ENCODE peak calls at places on chromosome 3, in ten cellular contexts. T is left ventricle myocardium inferior; F is Panc1; R is cardiac muscle cell; Y is CD8-positive, alpha-beta T cell; V is heart right ventricle; S is breast epithelium; I is stomach; D is H9; L is psoas muscle. P is an unnamed sample.

GRCh38 chr3:185583925-185584324 is 2.2 kb upstream of the SENP2 start:
- DNase-seq in S (no peak), F (no peak), D (peak; percentile 35), V (no peak), R (no peak), T (no peak), I (no peak), L (no peak), Y (no peak), P (no peak)

GRCh38 chr3:118765636-118766305 is 268.9 kb downstream of the IGSF11 start:
- DNase-seq in D (no peak), F (no peak), S (no peak), V (no peak), Y (no peak), L (no peak), I (no peak), R (no peak), T (no peak), P (no peak)

GRCh38 chr3:45948409-45948808 is 5.1 kb downstream of the CXCR6 start:
- DNase-seq in V (no peak), I (no peak), T (no peak), S (no peak), D (no peak), Y (no peak), R (peak; percentile 48), L (no peak), F (no peak), P (no peak)

GRCh38 chr3:58724376-58724775 is 57.8 kb upstream of the FAM3D start:
- DNase-seq in I (peak; percentile 37), D (no peak), R (no peak), F (no peak), V (no peak), S (no peak), T (no peak), Y (no peak), L (no peak), P (no peak)

GRCh38 chr3:74314696-74315095 is 299.8 kb downstream of the CNTN3 start:
- DNase-seq in R (no peak), L (no peak), T (no peak), I (no peak), F (no peak), Y (no peak), V (no peak), S (no peak), D (no peak), P (no peak)

GRCh38 chr3:128922804-128923459 is 43.5 kb downstream of the ACAD9 start:
- DNase-seq in I (no peak), V (no peak), F (no peak), S (no peak), T (no peak), D (peak; percentile 5), R (no peak), Y (peak; percentile 75), L (no peak), P (no peak)

GRCh38 chr3:46368569-46368968 is 2.2 kb upstream of the CCR5 start:
- DNase-seq in L (peak; percentile 39), V (peak; percentile 44), R (peak; percentile 18), Y (peak; percentile 76), S (no peak), D (peak; percentile 77), T (peak; percentile 41), F (no peak), I (peak; percentile 51), P (no peak)

GRCh38 chr3:78736863-78737262 is 1030.9 kb downstream of the ROBO1 start:
- DNase-seq in D (no peak), I (no peak), T (no peak), Y (no peak), L (no peak), V (no peak), F (no peak), R (peak; percentile 45), S (no peak), P (no peak)

GRCh38 chr3:9884555-9885165 is 4.6 kb upstream of the CIDEC start:
- DNase-seq in V (no peak), L (no peak), I (no peak), R (peak; percentile 79), F (peak; percentile 41), D (no peak), Y (no peak), T (no peak), S (no peak), P (no peak)

GRCh38 chr3:152849996-152850578 is 15.2 kb downstream of the P2RY1 start:
- DNase-seq in D (no peak), Y (no peak), F (no peak), V (no peak), L (no peak), R (no peak), I (no peak), S (no peak), T (no peak), P (no peak)

GRCh38 chr3:113747719-113748046 is 848 bp downstream of the ATP6V1A start:
- DNase-seq in D (no peak), Y (no peak), R (no peak), S (no peak), I (no peak), T (no peak), L (no peak), F (no peak), V (no peak), P (no peak)

GRCh38 chr3:11690863-11691833 is 47.4 kb upstream of the VGLL4 start:
- DNase-seq in F (no peak), V (no peak), Y (no peak), L (no peak), D (no peak), R (peak; percentile 58), I (no peak), T (no peak), S (no peak), P (no peak)

GRCh38 chr3:193732827-193733226 is 139.8 kb downstream of the OPA1 start:
- DNase-seq in V (no peak), I (no peak), R (no peak), Y (no peak), T (no peak), L (no peak), D (no peak), S (no peak), F (no peak), P (no peak)

GRCh38 chr3:143875566-143875965 is 27.3 kb upstream of the SLC9A9 start:
- DNase-seq in T (no peak), Y (no peak), I (no peak), V (no peak), R (peak; percentile 56), D (no peak), F (no peak), S (no peak), L (no peak), P (no peak)

GRCh38 chr3:16140116-16140893 is 34.2 kb upstream of the GALNT15 start:
- DNase-seq in D (no peak), L (peak; percentile 43), T (no peak), S (no peak), Y (no peak), I (no peak), V (peak; percentile 25), F (no peak), R (peak; percentile 96), P (no peak)

GRCh38 chr3:34837848-34838741 is 801.2 kb upstream of the ARPP21 start:
- DNase-seq in S (no peak), D (no peak), L (no peak), T (no peak), R (no peak), Y (no peak), F (no peak), V (no peak), I (no peak), P (no peak)

GRCh38 chr3:90091557-90091956 is 984.1 kb downstream of the EPHA3 start:
- DNase-seq in S (no peak), D (peak; percentile 43), V (peak; percentile 17), Y (no peak), T (peak; percentile 14), L (no peak), I (no peak), F (no peak), R (peak; percentile 82), P (no peak)

DNA sequence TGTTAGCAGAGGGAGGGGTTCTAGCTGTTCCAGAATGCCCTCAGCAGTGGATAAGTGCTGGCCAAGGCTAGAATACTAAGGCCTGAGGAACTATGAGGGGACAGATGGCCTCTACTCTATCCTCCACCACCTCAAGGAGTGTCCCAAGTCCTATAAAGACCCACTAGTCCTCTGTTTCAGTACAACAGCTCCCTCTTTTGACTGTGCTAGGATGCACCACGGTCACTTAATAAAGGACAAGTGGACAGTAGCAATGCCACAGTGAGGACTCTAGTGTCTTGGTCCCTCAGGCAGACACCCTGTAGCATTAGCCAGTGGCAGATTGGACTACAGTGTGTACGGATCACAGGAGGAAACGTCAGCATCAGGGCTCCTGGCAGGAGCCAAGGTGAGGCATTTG is 171.8 kb upstream of the PROK2 start:
- DNase-seq in I (no peak), S (no peak), R (no peak), L (no peak), F (no peak), Y (no peak), T (no peak), V (no peak), D (peak; percentile 47), P (no peak)
- TF ChIP-seq CTCF in I (no peak), S (no peak), R (no peak), L (no peak), F (peak; percentile 18), Y (no peak), T (no peak), V (no peak), D (peak; percentile 54), P (no peak)

GRCh38 chr3:134536760-134537159 is 50.9 kb downstream of the CEP63 start:
- DNase-seq in F (no peak), D (no peak), L (no peak), V (no peak), S (no peak), T (no peak), R (no peak), Y (no peak), I (no peak), P (no peak)
- TF ChIP-seq CTCF in F (no peak), D (no peak), L (no peak), V (peak; percentile 11), S (no peak), T (no peak), R (no peak), Y (no peak), I (no peak), P (no peak)

DNA sequence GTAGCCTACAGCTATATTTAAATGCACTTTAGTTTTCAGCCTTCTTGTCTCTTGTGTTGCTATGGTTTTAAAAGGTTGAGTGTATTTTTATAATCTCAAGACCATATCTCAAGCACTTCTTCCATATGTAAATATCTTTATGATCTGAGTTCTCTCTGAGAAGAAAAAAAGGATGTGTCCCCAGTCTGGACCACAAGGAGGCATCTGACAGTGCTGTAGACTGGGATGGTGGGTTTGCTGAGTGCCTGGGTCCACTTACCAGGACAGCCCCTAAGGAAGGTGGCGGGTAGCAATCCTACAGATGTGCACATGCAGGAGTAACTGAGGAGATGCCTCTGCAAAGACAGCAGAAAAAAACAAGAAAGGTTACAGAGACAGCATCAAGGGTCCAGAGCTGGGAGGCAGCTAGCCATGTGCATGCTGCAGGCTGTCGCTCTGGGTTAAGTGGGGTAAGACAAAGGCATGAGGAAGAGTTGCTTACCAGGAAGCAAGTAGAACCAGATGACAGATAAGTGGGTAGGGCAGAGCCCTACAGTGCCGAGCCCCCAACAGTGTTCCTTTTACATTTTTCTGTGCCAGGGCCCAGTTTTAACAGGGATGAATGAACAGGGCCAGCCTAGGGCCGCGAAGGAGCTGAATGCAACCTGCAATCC is 70.5 kb upstream of the SNRK start:
- DNase-seq in V (no peak), Y (no peak), S (no peak), L (no peak), F (no peak), D (no peak), R (no peak), I (no peak), T (no peak), P (no peak)
- TF ChIP-seq CTCF in V (no peak), Y (peak; percentile 23), S (no peak), L (no peak), F (peak; percentile 15), D (peak; percentile 54), R (no peak), I (no peak), T (no peak), P (no peak)

GRCh38 chr3:125202197-125202596 is 10.4 kb downstream of the SLC12A8 start:
- DNase-seq in V (no peak), L (no peak), R (peak; percentile 31), I (no peak), T (no peak), Y (no peak), S (no peak), F (no peak), D (no peak), P (no peak)
- TF ChIP-seq CTCF in V (no peak), L (no peak), R (peak; percentile 31), I (no peak), T (no peak), Y (no peak), S (no peak), F (peak; percentile 72), D (peak; percentile 74), P (no peak)

P was measured in omental fat pad.